ENCODE peak calls at places on chromosomes 5 and 9, in nine cellular contexts. One of them, this sample, is unnamed.

GRCh38 chr5:1911773-1912235 is 29.1 kb upstream of the IRX4 start:
- DNase-seq in tibial nerve: no peak
- DNase-seq in esophagus squamous epithelium: no peak
- DNase-seq in body of pancreas: no peak
- DNase-seq in K562: no peak
- DNase-seq in uterus: no peak
- DNase-seq in H1: no peak
- DNase-seq in suprapubic skin: peak
- DNase-seq in right lobe of liver: no peak
- DNase-seq in this sample: no peak

GRCh38 chr9:117414906-117415583 is at the start of gene ASTN2:
- DNase-seq in tibial nerve: no peak
- DNase-seq in esophagus squamous epithelium: no peak
- DNase-seq in body of pancreas: peak
- DNase-seq in K562: no peak
- DNase-seq in uterus: no peak
- DNase-seq in H1: peak
- DNase-seq in suprapubic skin: no peak
- DNase-seq in right lobe of liver: no peak
- DNase-seq in this sample: peak

GRCh38 chr5:15992918-15993317 is 186.7 kb downstream of the MARCHF11 start:
- DNase-seq in tibial nerve: no peak
- DNase-seq in esophagus squamous epithelium: no peak
- DNase-seq in body of pancreas: no peak
- DNase-seq in K562: no peak
- DNase-seq in uterus: no peak
- DNase-seq in H1: no peak
- DNase-seq in suprapubic skin: no peak
- DNase-seq in right lobe of liver: no peak
- DNase-seq in this sample: no peak

GRCh38 chr5:101278011-101278687 is 375.1 kb upstream of the ST8SIA4 start:
- DNase-seq in tibial nerve: no peak
- DNase-seq in esophagus squamous epithelium: no peak
- DNase-seq in body of pancreas: no peak
- DNase-seq in K562: no peak
- DNase-seq in uterus: no peak
- DNase-seq in H1: no peak
- DNase-seq in suprapubic skin: no peak
- DNase-seq in right lobe of liver: no peak
- DNase-seq in this sample: no peak

GRCh38 chr5:18970000-18970399 is 1018.0 kb downstream of the CDH18 start:
- DNase-seq in tibial nerve: no peak
- DNase-seq in esophagus squamous epithelium: no peak
- DNase-seq in body of pancreas: no peak
- DNase-seq in K562: no peak
- DNase-seq in uterus: no peak
- DNase-seq in H1: no peak
- DNase-seq in suprapubic skin: no peak
- DNase-seq in right lobe of liver: no peak
- DNase-seq in this sample: no peak

GRCh38 chr9:419571-420156 is 205.0 kb downstream of the DOCK8 start:
- DNase-seq in tibial nerve: no peak
- DNase-seq in esophagus squamous epithelium: no peak
- DNase-seq in body of pancreas: no peak
- DNase-seq in K562: no peak
- DNase-seq in uterus: no peak
- DNase-seq in H1: no peak
- DNase-seq in suprapubic skin: no peak
- DNase-seq in right lobe of liver: no peak
- DNase-seq in this sample: no peak

GRCh38 chr9:93033541-93033940 is 25.0 kb upstream of the SUSD3 start:
- DNase-seq in tibial nerve: no peak
- DNase-seq in esophagus squamous epithelium: no peak
- DNase-seq in body of pancreas: no peak
- DNase-seq in K562: no peak
- DNase-seq in uterus: no peak
- DNase-seq in H1: no peak
- DNase-seq in suprapubic skin: no peak
- DNase-seq in right lobe of liver: no peak
- DNase-seq in this sample: no peak

GRCh38 chr5:93915142-93915553 is 173.7 kb upstream of the POU5F2 start:
- DNase-seq in tibial nerve: no peak
- DNase-seq in esophagus squamous epithelium: no peak
- DNase-seq in body of pancreas: no peak
- DNase-seq in K562: peak
- DNase-seq in uterus: no peak
- DNase-seq in H1: no peak
- DNase-seq in suprapubic skin: no peak
- DNase-seq in right lobe of liver: no peak
- DNase-seq in this sample: no peak

GRCh38 chr9:96720435-96720834 is 57.5 kb downstream of the ZNF510 start:
- DNase-seq in tibial nerve: no peak
- DNase-seq in esophagus squamous epithelium: no peak
- DNase-seq in body of pancreas: no peak
- DNase-seq in K562: no peak
- DNase-seq in uterus: no peak
- DNase-seq in H1: no peak
- DNase-seq in suprapubic skin: no peak
- DNase-seq in right lobe of liver: no peak
- DNase-seq in this sample: no peak

GRCh38 chr9:92738661-92739081 is 26.0 kb downstream of the BICD2 start:
- DNase-seq in tibial nerve: no peak
- DNase-seq in esophagus squamous epithelium: no peak
- DNase-seq in body of pancreas: no peak
- DNase-seq in K562: no peak
- DNase-seq in uterus: no peak
- DNase-seq in H1: no peak
- DNase-seq in suprapubic skin: peak
- DNase-seq in right lobe of liver: peak
- DNase-seq in this sample: peak

GRCh38 chr5:13943691-13944090 is 797 bp downstream of the DNAH5 start:
- DNase-seq in tibial nerve: no peak
- DNase-seq in esophagus squamous epithelium: no peak
- DNase-seq in body of pancreas: no peak
- DNase-seq in K562: no peak
- DNase-seq in uterus: no peak
- DNase-seq in H1: no peak
- DNase-seq in suprapubic skin: no peak
- DNase-seq in right lobe of liver: no peak
- DNase-seq in this sample: no peak

GRCh38 chr9:73095425-73095824 is 56.2 kb upstream of the ANXA1 start:
- DNase-seq in tibial nerve: no peak
- DNase-seq in esophagus squamous epithelium: no peak
- DNase-seq in body of pancreas: no peak
- DNase-seq in K562: no peak
- DNase-seq in uterus: no peak
- DNase-seq in H1: no peak
- DNase-seq in suprapubic skin: no peak
- DNase-seq in right lobe of liver: no peak
- DNase-seq in this sample: no peak

GRCh38 chr5:122341087-122341486 is 29.1 kb downstream of the SNCAIP start:
- DNase-seq in tibial nerve: no peak
- DNase-seq in esophagus squamous epithelium: no peak
- DNase-seq in body of pancreas: no peak
- DNase-seq in K562: no peak
- DNase-seq in uterus: no peak
- DNase-seq in H1: no peak
- DNase-seq in suprapubic skin: no peak
- DNase-seq in right lobe of liver: no peak
- DNase-seq in this sample: no peak

GRCh38 chr5:149381261-149381985 is 2.3 kb upstream of the IL17B start:
- DNase-seq in tibial nerve: no peak
- DNase-seq in esophagus squamous epithelium: no peak
- DNase-seq in body of pancreas: no peak
- DNase-seq in K562: no peak
- DNase-seq in uterus: no peak
- DNase-seq in H1: no peak
- DNase-seq in suprapubic skin: no peak
- DNase-seq in right lobe of liver: no peak
- DNase-seq in this sample: no peak

GRCh38 chr5:149381986-149382338 is 2.9 kb upstream of the IL17B start:
- DNase-seq in tibial nerve: peak
- DNase-seq in esophagus squamous epithelium: no peak
- DNase-seq in body of pancreas: peak
- DNase-seq in K562: peak
- DNase-seq in uterus: peak
- DNase-seq in H1: peak
- DNase-seq in suprapubic skin: no peak
- DNase-seq in right lobe of liver: peak
- DNase-seq in this sample: peak

GRCh38 chr5:149382517-149383220 is 3.6 kb upstream of the IL17B start:
- DNase-seq in tibial nerve: no peak
- DNase-seq in esophagus squamous epithelium: no peak
- DNase-seq in body of pancreas: no peak
- DNase-seq in K562: no peak
- DNase-seq in uterus: peak
- DNase-seq in H1: no peak
- DNase-seq in suprapubic skin: no peak
- DNase-seq in right lobe of liver: no peak
- DNase-seq in this sample: no peak

GRCh38 chr5:149386166-149386565 is 7.1 kb upstream of the IL17B start:
- DNase-seq in tibial nerve: no peak
- DNase-seq in esophagus squamous epithelium: no peak
- DNase-seq in body of pancreas: no peak
- DNase-seq in K562: peak
- DNase-seq in uterus: peak
- DNase-seq in H1: no peak
- DNase-seq in suprapubic skin: no peak
- DNase-seq in right lobe of liver: no peak
- DNase-seq in this sample: no peak

DNA sequence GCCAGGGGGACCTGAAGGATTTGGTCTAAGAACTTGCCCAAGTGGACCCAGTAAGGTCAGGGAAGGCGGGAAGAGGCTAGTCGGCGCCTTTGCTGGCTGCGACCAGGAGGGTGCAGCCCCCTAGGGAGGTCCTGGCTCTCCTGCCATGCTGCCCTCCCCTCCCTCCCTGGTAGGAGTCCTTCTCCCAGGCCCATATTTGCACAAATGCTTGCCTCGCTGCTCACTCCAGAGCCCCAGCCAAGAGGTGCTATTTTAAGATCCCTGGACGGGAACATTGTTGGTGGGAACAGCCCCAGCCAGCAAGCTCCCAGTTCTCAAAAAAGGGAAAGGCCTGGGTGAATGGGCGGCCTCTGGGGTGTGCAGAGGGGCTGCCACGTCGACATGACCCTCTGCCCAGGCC is 4.3 kb upstream of the IL17B start:
- DNase-seq in tibial nerve: no peak
- DNase-seq in esophagus squamous epithelium: no peak
- DNase-seq in body of pancreas: no peak
- DNase-seq in K562: no peak
- DNase-seq in uterus: peak
- DNase-seq in H1: no peak
- DNase-seq in suprapubic skin: no peak
- DNase-seq in right lobe of liver: no peak
- DNase-seq in this sample: no peak
- TF ChIP-seq POLR2A in tibial nerve: no peak
- TF ChIP-seq POLR2A in esophagus squamous epithelium: peak
- TF ChIP-seq POLR2A in body of pancreas: no peak
- TF ChIP-seq POLR2A in K562: no peak
- TF ChIP-seq POLR2A in uterus: peak
- TF ChIP-seq POLR2A in H1: no peak
- TF ChIP-seq POLR2A in suprapubic skin: no peak
- TF ChIP-seq POLR2A in right lobe of liver: no peak
- TF ChIP-seq POLR2A in this sample: no peak

DNA sequence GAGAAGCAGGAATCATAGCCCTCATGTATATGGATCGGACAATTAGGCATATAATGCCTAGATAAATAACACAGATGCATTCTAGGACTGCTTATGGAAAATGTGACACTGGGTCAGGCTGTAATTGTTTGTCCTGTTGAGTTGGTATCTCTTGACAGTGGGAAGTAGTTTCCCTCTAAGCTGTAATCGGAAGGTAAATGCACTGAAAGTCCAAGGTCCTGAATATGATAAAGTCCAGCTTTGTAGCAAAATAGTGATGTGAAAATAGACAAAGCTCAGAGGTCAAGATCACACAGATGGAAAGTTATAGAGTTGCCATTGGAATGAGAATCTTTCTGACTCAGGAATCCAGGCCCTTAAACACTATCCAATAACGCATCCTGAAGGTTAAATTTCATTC is 214.2 kb downstream of the GABRB2 start:
- DNase-seq in tibial nerve: no peak
- DNase-seq in esophagus squamous epithelium: no peak
- DNase-seq in body of pancreas: no peak
- DNase-seq in K562: no peak
- DNase-seq in uterus: no peak
- DNase-seq in H1: no peak
- DNase-seq in suprapubic skin: no peak
- DNase-seq in right lobe of liver: no peak
- DNase-seq in this sample: no peak
- TF ChIP-seq CTCF in tibial nerve: no peak
- TF ChIP-seq CTCF in esophagus squamous epithelium: no peak
- TF ChIP-seq CTCF in body of pancreas: no peak
- TF ChIP-seq CTCF in K562: no peak
- TF ChIP-seq CTCF in uterus: no peak
- TF ChIP-seq CTCF in H1: no peak
- TF ChIP-seq CTCF in suprapubic skin: no peak
- TF ChIP-seq CTCF in right lobe of liver: no peak
- TF ChIP-seq CTCF in this sample: no peak

DNA sequence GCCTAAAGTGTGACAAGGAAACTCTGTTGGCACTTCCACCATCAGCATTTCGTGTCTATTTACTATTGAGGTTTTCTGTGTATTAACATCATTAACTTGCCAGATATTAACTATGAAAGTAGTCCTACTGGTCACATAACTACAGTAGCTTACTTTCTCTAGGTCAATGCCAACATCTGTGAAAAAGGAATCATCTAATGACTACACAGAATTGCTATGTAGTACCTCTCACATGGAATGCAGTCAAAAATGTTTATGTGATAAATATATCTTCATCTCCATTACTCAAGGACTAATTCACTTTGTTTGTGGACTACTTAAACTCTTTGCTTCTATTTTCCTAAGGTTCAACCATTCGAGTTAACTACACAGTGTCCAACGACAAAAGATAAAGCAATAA is 2.1 kb downstream of the SCAI start:
- DNase-seq in tibial nerve: no peak
- DNase-seq in esophagus squamous epithelium: no peak
- DNase-seq in body of pancreas: no peak
- DNase-seq in K562: no peak
- DNase-seq in uterus: no peak
- DNase-seq in H1: no peak
- DNase-seq in suprapubic skin: no peak
- DNase-seq in right lobe of liver: no peak
- DNase-seq in this sample: no peak
- H3K4me3 ChIP-seq in tibial nerve: no peak
- H3K4me3 ChIP-seq in esophagus squamous epithelium: no peak
- H3K4me3 ChIP-seq in body of pancreas: no peak
- H3K4me3 ChIP-seq in K562: no peak
- H3K4me3 ChIP-seq in uterus: no peak
- H3K4me3 ChIP-seq in H1: no peak
- H3K4me3 ChIP-seq in suprapubic skin: no peak
- H3K4me3 ChIP-seq in right lobe of liver: no peak
- H3K4me3 ChIP-seq in this sample: no peak

DNA sequence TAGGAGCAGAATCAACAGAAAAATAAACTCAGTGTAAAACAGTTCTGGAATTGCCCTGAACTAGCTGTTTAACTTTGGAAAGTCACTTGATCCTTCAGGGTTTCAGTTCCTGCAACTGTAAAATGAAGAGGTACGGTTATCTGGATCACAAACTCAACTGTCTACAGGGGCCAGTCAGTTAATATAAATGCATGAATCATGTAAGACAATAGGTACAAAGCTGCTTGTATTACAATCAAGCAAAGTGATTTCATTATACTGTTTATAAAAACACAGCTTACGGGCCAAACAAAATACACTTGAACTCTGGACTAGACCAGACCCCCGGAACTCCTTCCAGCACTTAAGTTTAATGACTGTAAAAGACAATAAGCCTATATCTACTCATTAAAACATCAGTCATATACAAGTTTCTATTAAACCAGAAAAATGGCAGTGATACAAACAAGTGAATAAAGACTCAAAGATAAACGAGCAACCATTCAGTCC is 73.0 kb downstream of the MRPS27 start:
- DNase-seq in tibial nerve: no peak
- DNase-seq in esophagus squamous epithelium: no peak
- DNase-seq in body of pancreas: no peak
- DNase-seq in K562: no peak
- DNase-seq in uterus: no peak
- DNase-seq in H1: no peak
- DNase-seq in suprapubic skin: no peak
- DNase-seq in right lobe of liver: no peak
- DNase-seq in this sample: no peak
- TF ChIP-seq POLR2A in tibial nerve: no peak
- TF ChIP-seq POLR2A in esophagus squamous epithelium: no peak
- TF ChIP-seq POLR2A in body of pancreas: no peak
- TF ChIP-seq POLR2A in K562: no peak
- TF ChIP-seq POLR2A in uterus: no peak
- TF ChIP-seq POLR2A in H1: no peak
- TF ChIP-seq POLR2A in suprapubic skin: no peak
- TF ChIP-seq POLR2A in right lobe of liver: no peak
- TF ChIP-seq POLR2A in this sample: no peak